ENCODE peak calls at places on chromosomes 2 and 18, in seven cellular contexts. U is PC-3, L is AG09309, C is epithelial cell of esophagus, Z is psoas muscle, X is fibroblast of lung, G is esophagus muscularis mucosa. R is an unnamed sample.

GRCh38 chr2:44776924-44777480 is 164.5 kb upstream of the SIX3 start:
- DNase-seq in U (no peak), L (no peak), C (no peak), Z (no peak), X (no peak), G (no peak), R (no peak)

GRCh38 chr2:111100765-111101162 is 19.9 kb upstream of the BCL2L11 start:
- DNase-seq in U (peak), L (no peak), C (peak), Z (no peak), X (no peak), G (no peak), R (no peak)

GRCh38 chr2:118061135-118061955 is 26.9 kb upstream of the INSIG2 start:
- DNase-seq in U (peak), L (peak), C (peak), Z (peak), X (peak), G (no peak), R (no peak)

GRCh38 chr2:42072349-42073118 is 24.7 kb downstream of the PKDCC start:
- DNase-seq in U (no peak), L (no peak), C (no peak), Z (peak), X (peak), G (no peak), R (peak)

GRCh38 chr2:160417745-160418397 is 75.7 kb downstream of the RBMS1 start:
- DNase-seq in U (peak), L (peak), C (peak), Z (no peak), X (peak), G (no peak), R (no peak)

GRCh38 chr2:95007061-95007609 is 18.4 kb upstream of the MAL start:
- DNase-seq in U (no peak), L (no peak), C (no peak), Z (no peak), X (no peak), G (no peak), R (no peak)

GRCh38 chr2:30465171-30465545 is 18.1 kb downstream of the LCLAT1 start:
- DNase-seq in U (no peak), L (no peak), C (no peak), Z (no peak), X (no peak), G (no peak), R (no peak)

GRCh38 chr18:39462436-39462835 is 1896.8 kb upstream of the CELF4 start:
- DNase-seq in U (peak), L (no peak), C (peak), Z (no peak), X (peak), G (no peak), R (no peak)

GRCh38 chr18:6660334-6660733 is 69.2 kb upstream of the ARHGAP28 start:
- DNase-seq in U (no peak), L (no peak), C (no peak), Z (no peak), X (peak), G (no peak), R (no peak)

GRCh38 chr2:82993631-82994030 is 1465.4 kb downstream of the SUCLG1 start:
- DNase-seq in U (peak), L (no peak), C (peak), Z (no peak), X (no peak), G (no peak), R (no peak)

GRCh38 chr2:134306521-134306920 is 52.6 kb downstream of the MGAT5 start:
- DNase-seq in U (peak), L (no peak), C (peak), Z (no peak), X (no peak), G (no peak), R (no peak)

GRCh38 chr2:61722311-61722710 is 131.5 kb downstream of the FAM161A start:
- DNase-seq in U (no peak), L (no peak), C (no peak), Z (no peak), X (no peak), G (no peak), R (no peak)

GRCh38 chr2:176553685-176554106 is 284.5 kb downstream of the MTX2 start:
- DNase-seq in U (peak), L (no peak), C (peak), Z (peak), X (peak), G (no peak), R (peak)

GRCh38 chr2:70552501-70553333 is 909 bp downstream of the TGFA start:
- DNase-seq in U (peak), L (no peak), C (peak), Z (no peak), X (no peak), G (peak), R (peak)

GRCh38 chr2:40201425-40201824 is 250.5 kb downstream of the SLC8A1 start:
- DNase-seq in U (no peak), L (no peak), C (peak), Z (no peak), X (no peak), G (no peak), R (no peak)

GRCh38 chr2:12727085-12727484 is 10.3 kb downstream of the TRIB2 start:
- DNase-seq in U (no peak), L (no peak), C (no peak), Z (no peak), X (no peak), G (no peak), R (no peak)

GRCh38 chr18:80253871-80254492 is 6.7 kb upstream of the PARD6G start:
- DNase-seq in U (peak), L (no peak), C (peak), Z (no peak), X (no peak), G (no peak), R (no peak)

GRCh38 chr2:103401621-103402020 is 639.8 kb downstream of the TMEM182 start:
- DNase-seq in U (peak), L (no peak), C (no peak), Z (no peak), X (peak), G (no peak), R (no peak)

GRCh38 chr2:45909677-45910191 is 258.3 kb downstream of the PRKCE start:
- DNase-seq in U (peak), L (no peak), C (peak), Z (no peak), X (no peak), G (no peak), R (no peak)

GRCh38 chr2:27792759-27793158 is 21.2 kb downstream of the MRPL33 start:
- DNase-seq in U (peak), L (no peak), C (peak), Z (no peak), X (peak), G (no peak), R (no peak)

GRCh38 chr18:59927246-59927825 is 27.5 kb downstream of the PMAIP1 start:
- DNase-seq in U (no peak), L (no peak), C (peak), Z (no peak), X (no peak), G (no peak), R (no peak)

GRCh38 chr18:27363918-27364317 is 178.8 kb upstream of the CHST9 start:
- DNase-seq in U (peak), L (no peak), C (peak), Z (no peak), X (no peak), G (no peak), R (no peak)

GRCh38 chr2:232872826-232873225 is 2.8 kb downstream of the SNORC start:
- DNase-seq in U (no peak), L (no peak), C (no peak), Z (peak), X (no peak), G (no peak), R (no peak)

GRCh38 chr2:120007851-120008250 is 5.0 kb upstream of the EPB41L5 start:
- DNase-seq in U (no peak), L (no peak), C (no peak), Z (no peak), X (no peak), G (no peak), R (no peak)
- H3K4me3 ChIP-seq in U (no peak), L (no peak), C (no peak), Z (no peak), X (no peak), G (no peak), R (no peak)

DNA sequence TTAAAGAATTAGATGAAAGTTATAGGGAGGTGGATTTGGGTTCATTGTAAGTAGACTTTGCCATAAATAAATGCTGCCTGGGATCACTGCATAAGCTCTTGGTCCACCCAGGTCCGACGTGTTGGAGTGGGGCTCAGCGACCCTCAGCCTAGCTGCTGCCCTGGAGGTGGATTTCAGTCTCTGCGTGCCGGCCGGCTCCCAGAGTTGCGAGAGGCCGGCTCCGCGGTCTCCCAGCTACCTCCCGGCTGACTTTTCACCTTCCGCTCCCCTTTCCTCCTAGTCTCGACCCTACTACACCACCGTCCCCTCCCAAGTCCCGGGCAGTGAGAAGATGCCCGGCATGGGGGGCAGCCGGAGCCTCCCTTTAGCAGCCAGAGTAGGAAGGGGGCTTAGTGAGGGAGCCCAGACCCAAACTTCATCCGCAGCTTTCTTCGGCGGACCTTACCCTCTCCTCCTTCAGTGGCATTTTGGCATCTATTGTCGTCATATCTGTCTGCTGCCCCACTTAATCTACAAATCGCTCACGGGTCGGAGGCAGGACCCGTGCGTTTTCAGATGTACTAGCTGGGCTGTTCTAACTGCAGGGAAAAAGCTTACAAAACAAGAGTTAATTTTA is 8.1 kb downstream of the EMX1 start:
- DNase-seq in U (no peak), L (no peak), C (no peak), Z (no peak), X (no peak), G (no peak), R (no peak)
- H3K4me3 ChIP-seq in U (no peak), L (no peak), C (no peak), Z (no peak), X (no peak), G (no peak), R (no peak)

GRCh38 chr2:190791983-190792575 is 88.5 kb upstream of the GLS start:
- DNase-seq in U (peak), L (no peak), C (no peak), Z (no peak), X (peak), G (no peak), R (no peak)
- H3K4me3 ChIP-seq in U (peak), L (no peak), C (no peak), Z (no peak), X (no peak), G (no peak), R (no peak)

GRCh38 chr2:136136921-136137320 is 19.0 kb upstream of the CXCR4 start:
- DNase-seq in U (peak), L (no peak), C (no peak), Z (no peak), X (no peak), G (no peak), R (no peak)

GRCh38 chr2:136134126-136134525 is 16.2 kb upstream of the CXCR4 start:
- DNase-seq in U (no peak), L (no peak), C (no peak), Z (no peak), X (no peak), G (no peak), R (no peak)

GRCh38 chr2:136132840-136133570 is 15.1 kb upstream of the CXCR4 start:
- DNase-seq in U (no peak), L (no peak), C (no peak), Z (no peak), X (no peak), G (no peak), R (no peak)

GRCh38 chr2:136135924-136136906 is 18.3 kb upstream of the CXCR4 start:
- DNase-seq in U (no peak), L (no peak), C (no peak), Z (no peak), X (no peak), G (no peak), R (peak)

DNA sequence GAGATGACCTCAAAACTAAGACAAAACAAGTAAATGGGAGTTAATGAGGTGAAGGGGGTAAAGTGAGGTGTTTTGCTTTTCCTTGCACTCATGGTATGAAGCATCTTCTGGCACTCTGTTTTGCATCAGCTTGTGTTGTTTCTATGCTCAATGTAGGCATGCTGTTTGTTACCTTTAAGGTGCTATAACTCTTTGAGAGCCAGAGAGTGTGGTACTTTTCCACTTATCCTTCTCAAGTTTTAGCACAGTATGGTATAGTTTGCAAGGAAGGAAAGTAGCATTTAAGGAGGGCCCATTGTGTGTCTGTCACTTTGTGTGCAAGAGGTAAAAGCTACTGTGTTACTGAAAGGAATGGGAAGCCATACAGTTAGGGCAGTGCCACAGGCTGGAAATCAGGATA is 17.5 kb upstream of the CXCR4 start:
- DNase-seq in U (no peak), L (no peak), C (no peak), Z (no peak), X (no peak), G (no peak), R (no peak)
- H3K4me3 ChIP-seq in U (no peak), L (no peak), C (no peak), Z (no peak), X (no peak), G (no peak), R (no peak)

R was measured in transverse colon.